ENCODE peak calls at places on chromosomes 3 and 15, in ten cellular contexts. One of them, this sample, is unnamed.

GRCh38 chr15:72033711-72034110 is 84.2 kb downstream of the MYO9A start:
- DNase-seq in lower lobe of right lung: no peak
- DNase-seq in neural crest cell: no peak
- DNase-seq in WTC11: no peak
- DNase-seq in fibroblast of lung: no peak
- DNase-seq in nephron progenitor cell: no peak
- DNase-seq in tibial artery: no peak
- DNase-seq in body of pancreas: no peak
- DNase-seq in BJ: no peak
- DNase-seq in fibroblast of pulmonary artery: peak
- DNase-seq in this sample: no peak

GRCh38 chr3:45462522-45463262 is 74.3 kb downstream of the LARS2 start:
- DNase-seq in lower lobe of right lung: no peak
- DNase-seq in neural crest cell: no peak
- DNase-seq in WTC11: no peak
- DNase-seq in fibroblast of lung: peak
- DNase-seq in nephron progenitor cell: no peak
- DNase-seq in tibial artery: no peak
- DNase-seq in body of pancreas: no peak
- DNase-seq in BJ: no peak
- DNase-seq in fibroblast of pulmonary artery: peak
- DNase-seq in this sample: no peak

GRCh38 chr3:45560270-45561020 is 34.1 kb upstream of the LIMD1 start:
- DNase-seq in lower lobe of right lung: no peak
- DNase-seq in neural crest cell: no peak
- DNase-seq in WTC11: no peak
- DNase-seq in fibroblast of lung: peak
- DNase-seq in nephron progenitor cell: no peak
- DNase-seq in tibial artery: peak
- DNase-seq in body of pancreas: peak
- DNase-seq in BJ: no peak
- DNase-seq in fibroblast of pulmonary artery: peak
- DNase-seq in this sample: no peak

GRCh38 chr3:164235239-164235728 is 843.0 kb downstream of the SI start:
- DNase-seq in lower lobe of right lung: no peak
- DNase-seq in neural crest cell: no peak
- DNase-seq in WTC11: no peak
- DNase-seq in fibroblast of lung: no peak
- DNase-seq in nephron progenitor cell: no peak
- DNase-seq in tibial artery: no peak
- DNase-seq in body of pancreas: no peak
- DNase-seq in BJ: no peak
- DNase-seq in fibroblast of pulmonary artery: no peak
- DNase-seq in this sample: no peak

GRCh38 chr15:89139613-89140499 is 51.6 kb downstream of the ABHD2 start:
- DNase-seq in lower lobe of right lung: no peak
- DNase-seq in neural crest cell: no peak
- DNase-seq in WTC11: peak
- DNase-seq in fibroblast of lung: peak
- DNase-seq in nephron progenitor cell: no peak
- DNase-seq in tibial artery: peak
- DNase-seq in body of pancreas: peak
- DNase-seq in BJ: no peak
- DNase-seq in fibroblast of pulmonary artery: peak
- DNase-seq in this sample: no peak

GRCh38 chr15:98000249-98001203 is 40.0 kb downstream of the ARRDC4 start:
- DNase-seq in lower lobe of right lung: no peak
- DNase-seq in neural crest cell: no peak
- DNase-seq in WTC11: no peak
- DNase-seq in fibroblast of lung: no peak
- DNase-seq in nephron progenitor cell: no peak
- DNase-seq in tibial artery: no peak
- DNase-seq in body of pancreas: no peak
- DNase-seq in BJ: peak
- DNase-seq in fibroblast of pulmonary artery: no peak
- DNase-seq in this sample: no peak

GRCh38 chr3:47162695-47163022 is 1.3 kb downstream of the SETD2 start:
- DNase-seq in lower lobe of right lung: no peak
- DNase-seq in neural crest cell: no peak
- DNase-seq in WTC11: no peak
- DNase-seq in fibroblast of lung: peak
- DNase-seq in nephron progenitor cell: no peak
- DNase-seq in tibial artery: no peak
- DNase-seq in body of pancreas: no peak
- DNase-seq in BJ: no peak
- DNase-seq in fibroblast of pulmonary artery: peak
- DNase-seq in this sample: no peak

GRCh38 chr3:17235311-17235710 is 350.6 kb downstream of the PLCL2 start:
- DNase-seq in lower lobe of right lung: no peak
- DNase-seq in neural crest cell: no peak
- DNase-seq in WTC11: no peak
- DNase-seq in fibroblast of lung: no peak
- DNase-seq in nephron progenitor cell: no peak
- DNase-seq in tibial artery: no peak
- DNase-seq in body of pancreas: no peak
- DNase-seq in BJ: no peak
- DNase-seq in fibroblast of pulmonary artery: no peak
- DNase-seq in this sample: no peak

GRCh38 chr3:58356054-58356453 is 23.4 kb downstream of the PXK start:
- DNase-seq in lower lobe of right lung: peak
- DNase-seq in neural crest cell: no peak
- DNase-seq in WTC11: no peak
- DNase-seq in fibroblast of lung: no peak
- DNase-seq in nephron progenitor cell: no peak
- DNase-seq in tibial artery: no peak
- DNase-seq in body of pancreas: no peak
- DNase-seq in BJ: no peak
- DNase-seq in fibroblast of pulmonary artery: no peak
- DNase-seq in this sample: no peak

GRCh38 chr3:75506603-75507002 is 157.5 kb upstream of the FRG2C start:
- DNase-seq in lower lobe of right lung: no peak
- DNase-seq in neural crest cell: no peak
- DNase-seq in WTC11: no peak
- DNase-seq in fibroblast of lung: no peak
- DNase-seq in nephron progenitor cell: no peak
- DNase-seq in tibial artery: no peak
- DNase-seq in body of pancreas: no peak
- DNase-seq in BJ: no peak
- DNase-seq in fibroblast of pulmonary artery: no peak
- DNase-seq in this sample: no peak

GRCh38 chr15:49044761-49045571 is 1.3 kb downstream of the SECISBP2L start:
- DNase-seq in lower lobe of right lung: no peak
- DNase-seq in neural crest cell: no peak
- DNase-seq in WTC11: no peak
- DNase-seq in fibroblast of lung: peak
- DNase-seq in nephron progenitor cell: no peak
- DNase-seq in tibial artery: no peak
- DNase-seq in body of pancreas: no peak
- DNase-seq in BJ: no peak
- DNase-seq in fibroblast of pulmonary artery: no peak
- DNase-seq in this sample: no peak

GRCh38 chr3:142159083-142159740 is 9.9 kb upstream of the TFDP2 start:
- DNase-seq in lower lobe of right lung: no peak
- DNase-seq in neural crest cell: no peak
- DNase-seq in WTC11: no peak
- DNase-seq in fibroblast of lung: no peak
- DNase-seq in nephron progenitor cell: no peak
- DNase-seq in tibial artery: no peak
- DNase-seq in body of pancreas: no peak
- DNase-seq in BJ: no peak
- DNase-seq in fibroblast of pulmonary artery: no peak
- DNase-seq in this sample: no peak

GRCh38 chr15:62287066-62287857 is 122.2 kb upstream of the C2CD4B start:
- DNase-seq in lower lobe of right lung: no peak
- DNase-seq in neural crest cell: no peak
- DNase-seq in WTC11: no peak
- DNase-seq in fibroblast of lung: peak
- DNase-seq in nephron progenitor cell: no peak
- DNase-seq in tibial artery: no peak
- DNase-seq in body of pancreas: peak
- DNase-seq in BJ: no peak
- DNase-seq in fibroblast of pulmonary artery: no peak
- DNase-seq in this sample: no peak

GRCh38 chr3:155572085-155572484 is 172.8 kb downstream of the PLCH1 start:
- DNase-seq in lower lobe of right lung: no peak
- DNase-seq in neural crest cell: no peak
- DNase-seq in WTC11: no peak
- DNase-seq in fibroblast of lung: peak
- DNase-seq in nephron progenitor cell: no peak
- DNase-seq in tibial artery: no peak
- DNase-seq in body of pancreas: no peak
- DNase-seq in BJ: peak
- DNase-seq in fibroblast of pulmonary artery: peak
- DNase-seq in this sample: no peak

GRCh38 chr3:53534216-53534615 is 39.8 kb downstream of the CACNA1D start:
- DNase-seq in lower lobe of right lung: no peak
- DNase-seq in neural crest cell: no peak
- DNase-seq in WTC11: no peak
- DNase-seq in fibroblast of lung: no peak
- DNase-seq in nephron progenitor cell: no peak
- DNase-seq in tibial artery: no peak
- DNase-seq in body of pancreas: no peak
- DNase-seq in BJ: no peak
- DNase-seq in fibroblast of pulmonary artery: no peak
- DNase-seq in this sample: no peak

GRCh38 chr15:62732078-62732477 is 310.5 kb upstream of the TPM1 start:
- DNase-seq in lower lobe of right lung: no peak
- DNase-seq in neural crest cell: no peak
- DNase-seq in WTC11: no peak
- DNase-seq in fibroblast of lung: peak
- DNase-seq in nephron progenitor cell: no peak
- DNase-seq in tibial artery: no peak
- DNase-seq in body of pancreas: no peak
- DNase-seq in BJ: no peak
- DNase-seq in fibroblast of pulmonary artery: peak
- DNase-seq in this sample: no peak

GRCh38 chr3:76651784-76652183 is 388.1 kb upstream of the ROBO2 start:
- DNase-seq in lower lobe of right lung: no peak
- DNase-seq in neural crest cell: no peak
- DNase-seq in WTC11: no peak
- DNase-seq in fibroblast of lung: no peak
- DNase-seq in nephron progenitor cell: no peak
- DNase-seq in tibial artery: no peak
- DNase-seq in body of pancreas: no peak
- DNase-seq in BJ: no peak
- DNase-seq in fibroblast of pulmonary artery: no peak
- DNase-seq in this sample: no peak

GRCh38 chr3:10280177-10280529 is 12.6 kb downstream of the GHRL start:
- DNase-seq in lower lobe of right lung: no peak
- DNase-seq in neural crest cell: no peak
- DNase-seq in WTC11: no peak
- DNase-seq in fibroblast of lung: no peak
- DNase-seq in nephron progenitor cell: no peak
- DNase-seq in tibial artery: peak
- DNase-seq in body of pancreas: no peak
- DNase-seq in BJ: no peak
- DNase-seq in fibroblast of pulmonary artery: no peak
- DNase-seq in this sample: no peak
- TF ChIP-seq CTCF in lower lobe of right lung: no peak
- TF ChIP-seq CTCF in neural crest cell: no peak
- TF ChIP-seq CTCF in WTC11: no peak
- TF ChIP-seq CTCF in fibroblast of lung: no peak
- TF ChIP-seq CTCF in nephron progenitor cell: no peak
- TF ChIP-seq CTCF in tibial artery: no peak
- TF ChIP-seq CTCF in body of pancreas: no peak
- TF ChIP-seq CTCF in BJ: peak
- TF ChIP-seq CTCF in fibroblast of pulmonary artery: peak
- TF ChIP-seq CTCF in this sample: no peak

GRCh38 chr3:44338828-44339127 is 212 bp downstream of the TCAIM start:
- DNase-seq in lower lobe of right lung: no peak
- DNase-seq in neural crest cell: no peak
- DNase-seq in WTC11: no peak
- DNase-seq in fibroblast of lung: no peak
- DNase-seq in nephron progenitor cell: no peak
- DNase-seq in tibial artery: no peak
- DNase-seq in body of pancreas: no peak
- DNase-seq in BJ: no peak
- DNase-seq in fibroblast of pulmonary artery: no peak
- DNase-seq in this sample: no peak
- TF ChIP-seq CTCF in lower lobe of right lung: no peak
- TF ChIP-seq CTCF in neural crest cell: no peak
- TF ChIP-seq CTCF in WTC11: no peak
- TF ChIP-seq CTCF in fibroblast of lung: no peak
- TF ChIP-seq CTCF in nephron progenitor cell: no peak
- TF ChIP-seq CTCF in tibial artery: no peak
- TF ChIP-seq CTCF in body of pancreas: no peak
- TF ChIP-seq CTCF in BJ: no peak
- TF ChIP-seq CTCF in fibroblast of pulmonary artery: no peak
- TF ChIP-seq CTCF in this sample: no peak

DNA sequence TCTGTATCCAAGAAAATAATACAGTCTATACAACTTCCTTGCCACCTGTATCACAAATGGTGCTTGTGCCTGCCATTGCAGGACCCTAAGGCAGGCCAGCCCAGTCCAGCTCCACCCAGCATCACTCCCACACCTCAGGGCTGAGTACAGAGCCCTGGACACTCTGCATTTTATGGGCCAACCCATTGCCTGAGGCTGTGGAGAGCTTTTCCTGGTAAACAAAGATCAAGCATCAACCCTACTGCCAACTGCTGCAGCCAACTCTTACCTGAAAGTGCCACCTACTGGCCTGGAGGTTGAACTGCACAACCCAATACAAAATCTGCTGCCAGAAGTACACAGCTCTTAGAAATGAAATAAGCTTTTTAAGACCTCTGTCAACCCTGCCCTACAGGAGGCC is 1082.2 kb downstream of the NAALADL2 start:
- DNase-seq in lower lobe of right lung: no peak
- DNase-seq in neural crest cell: no peak
- DNase-seq in WTC11: peak
- DNase-seq in fibroblast of lung: no peak
- DNase-seq in nephron progenitor cell: no peak
- DNase-seq in tibial artery: no peak
- DNase-seq in body of pancreas: no peak
- DNase-seq in BJ: no peak
- DNase-seq in fibroblast of pulmonary artery: peak
- DNase-seq in this sample: no peak
- TF ChIP-seq CTCF in lower lobe of right lung: peak
- TF ChIP-seq CTCF in neural crest cell: peak
- TF ChIP-seq CTCF in WTC11: peak
- TF ChIP-seq CTCF in fibroblast of lung: no peak
- TF ChIP-seq CTCF in nephron progenitor cell: peak
- TF ChIP-seq CTCF in tibial artery: no peak
- TF ChIP-seq CTCF in body of pancreas: peak
- TF ChIP-seq CTCF in BJ: peak
- TF ChIP-seq CTCF in fibroblast of pulmonary artery: peak
- TF ChIP-seq CTCF in this sample: peak

DNA sequence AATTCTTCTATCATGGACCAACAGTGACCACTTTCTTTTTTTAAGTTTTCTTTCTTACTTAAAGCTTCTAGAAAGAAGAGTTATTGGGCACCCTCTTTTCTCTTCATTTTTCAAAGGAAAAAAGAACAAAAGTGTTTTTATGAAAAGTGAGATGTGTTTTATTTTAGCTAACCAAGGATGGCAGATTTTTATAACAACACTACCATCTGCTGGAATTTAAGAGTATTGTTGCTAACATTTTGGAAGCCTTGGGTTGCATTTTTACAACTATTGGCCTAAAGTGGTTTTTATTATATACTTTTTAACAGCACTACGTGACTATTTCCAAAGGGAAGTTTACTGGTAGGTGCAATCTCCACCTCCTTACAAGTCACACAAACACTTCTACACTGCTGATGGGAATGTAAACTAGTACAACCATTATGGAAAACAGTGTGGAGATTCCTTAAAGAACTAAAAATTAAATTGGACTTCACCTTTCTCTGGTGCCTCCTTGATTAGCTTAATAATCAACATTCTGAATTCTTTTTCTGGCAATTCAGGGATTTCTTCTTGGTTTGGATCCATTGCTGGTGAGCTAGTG is 237.7 kb upstream of the AGTR1 start:
- DNase-seq in lower lobe of right lung: no peak
- DNase-seq in neural crest cell: no peak
- DNase-seq in WTC11: no peak
- DNase-seq in fibroblast of lung: peak
- DNase-seq in nephron progenitor cell: no peak
- DNase-seq in tibial artery: no peak
- DNase-seq in body of pancreas: no peak
- DNase-seq in BJ: no peak
- DNase-seq in fibroblast of pulmonary artery: peak
- DNase-seq in this sample: no peak
- TF ChIP-seq CTCF in lower lobe of right lung: peak
- TF ChIP-seq CTCF in neural crest cell: peak
- TF ChIP-seq CTCF in WTC11: peak
- TF ChIP-seq CTCF in fibroblast of lung: peak
- TF ChIP-seq CTCF in nephron progenitor cell: peak
- TF ChIP-seq CTCF in tibial artery: peak
- TF ChIP-seq CTCF in body of pancreas: peak
- TF ChIP-seq CTCF in BJ: peak
- TF ChIP-seq CTCF in fibroblast of pulmonary artery: peak
- TF ChIP-seq CTCF in this sample: peak